ENCODE peak calls at places on chromosomes 11 and 22, in ten cellular contexts. Y is tibial nerve, J is heart right ventricle, N is HL-60, V is HFF-Myc, U is A549, C is mucosa of descending colon, H is cardiac muscle cell, K is body of pancreas, R is prostate gland. M is an unnamed sample.

GRCh38 chr11:109668973-109669634 is 247.1 kb downstream of the C11orf87 start:
- DNase-seq in Y (no peak), J (no peak), N (no peak), V (no peak), U (no peak), C (no peak), H (no peak), K (peak), R (no peak), M (no peak)

GRCh38 chr22:49163258-49163959 is 664.3 kb downstream of the BRD1 start:
- DNase-seq in Y (no peak), J (no peak), N (no peak), V (no peak), U (no peak), C (no peak), H (no peak), K (no peak), R (no peak), M (no peak)

GRCh38 chr11:134949121-134949591 is 537.1 kb upstream of the B3GAT1 start:
- DNase-seq in Y (no peak), J (no peak), N (no peak), V (peak), U (no peak), C (no peak), H (no peak), K (no peak), R (no peak), M (no peak)

GRCh38 chr22:49935561-49935960 is 17.1 kb downstream of the CRELD2 start:
- DNase-seq in Y (no peak), J (no peak), N (no peak), V (no peak), U (no peak), C (no peak), H (no peak), K (no peak), R (no peak), M (no peak)

GRCh38 chr11:96424693-96425092 is 34.9 kb downstream of the JRKL start:
- DNase-seq in Y (no peak), J (no peak), N (no peak), V (peak), U (no peak), C (no peak), H (no peak), K (no peak), R (no peak), M (no peak)

GRCh38 chr11:31810779-31811647 is at the start of gene PAX6:
- DNase-seq in Y (no peak), J (no peak), N (peak), V (no peak), U (peak), C (peak), H (peak), K (peak), R (no peak), M (no peak)

GRCh38 chr11:47437746-47438418 is 11.1 kb downstream of the RAPSN start:
- DNase-seq in Y (no peak), J (peak), N (no peak), V (no peak), U (no peak), C (no peak), H (no peak), K (peak), R (no peak), M (no peak)

GRCh38 chr22:35275580-35275979 is 18.3 kb downstream of the HMGXB4 start:
- DNase-seq in Y (no peak), J (no peak), N (no peak), V (no peak), U (no peak), C (no peak), H (no peak), K (no peak), R (no peak), M (no peak)

GRCh38 chr22:44542561-44543222 is 44.7 kb upstream of the RTL6 start:
- DNase-seq in Y (no peak), J (no peak), N (no peak), V (no peak), U (no peak), C (no peak), H (no peak), K (no peak), R (no peak), M (no peak)

GRCh38 chr11:102306048-102306575 is 11.2 kb upstream of the BIRC3 start:
- DNase-seq in Y (no peak), J (no peak), N (no peak), V (no peak), U (peak), C (peak), H (no peak), K (peak), R (peak), M (no peak)

GRCh38 chr11:33266418-33267215 is 9.4 kb downstream of the HIPK3 start:
- DNase-seq in Y (no peak), J (peak), N (peak), V (no peak), U (no peak), C (no peak), H (no peak), K (peak), R (no peak), M (no peak)

GRCh38 chr11:111910637-111911562 is 670 bp downstream of the CRYAB start:
- DNase-seq in Y (no peak), J (no peak), N (no peak), V (no peak), U (no peak), C (no peak), H (peak), K (no peak), R (no peak), M (no peak)

GRCh38 chr11:270451-271208 is 7.6 kb upstream of the NLRP6 start:
- DNase-seq in Y (no peak), J (no peak), N (no peak), V (no peak), U (no peak), C (peak), H (no peak), K (no peak), R (no peak), M (no peak)

GRCh38 chr22:48575567-48576332 is 1251.9 kb downstream of the BRD1 start:
- DNase-seq in Y (no peak), J (peak), N (no peak), V (no peak), U (no peak), C (no peak), H (no peak), K (no peak), R (no peak), M (no peak)

DNA sequence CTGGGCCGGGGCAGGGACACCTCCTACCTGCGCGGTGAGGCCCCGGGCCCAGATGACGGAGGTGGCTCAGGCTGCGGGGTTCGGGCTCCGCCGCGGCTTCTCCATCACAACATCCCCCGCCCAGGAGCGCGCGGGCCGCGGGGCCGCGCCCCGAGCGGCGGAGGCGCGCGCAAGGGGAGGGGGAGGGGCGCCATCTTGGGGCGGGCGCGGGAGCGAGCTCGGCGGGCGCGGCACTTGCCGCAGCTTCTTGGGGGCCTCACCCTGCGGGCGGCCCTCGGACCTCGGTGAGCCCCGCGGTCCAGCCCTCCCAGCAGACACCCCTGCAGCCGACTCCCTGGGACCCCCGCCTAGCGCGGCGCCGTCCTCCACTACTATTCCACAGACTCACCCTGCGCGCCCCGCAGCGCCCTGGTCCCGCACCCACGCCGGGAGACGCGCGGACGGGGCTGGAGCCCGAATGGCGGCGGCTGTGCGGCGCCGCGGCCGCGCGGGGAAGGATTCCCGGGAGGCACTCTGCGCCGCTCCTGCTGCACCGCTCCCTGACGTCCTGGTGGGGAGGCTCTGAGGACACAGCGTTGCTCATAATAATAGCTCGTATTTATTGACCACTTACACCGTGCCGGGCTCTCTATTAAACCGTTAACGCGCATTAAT is at the start of gene APBB1:
- DNase-seq in Y (peak), J (peak), N (no peak), V (no peak), U (peak), C (no peak), H (peak), K (peak), R (peak), M (no peak)
- TF ChIP-seq CTCF in Y (peak), J (no peak), N (no peak), V (no peak), U (no peak), C (no peak), H (peak), K (peak), R (no peak), M (peak)

GRCh38 chr11:92211576-92212167 is 12.9 kb upstream of the FAT3 start:
- DNase-seq in Y (no peak), J (peak), N (no peak), V (no peak), U (no peak), C (no peak), H (peak), K (peak), R (peak), M (no peak)
- TF ChIP-seq CTCF in Y (no peak), J (no peak), N (no peak), V (peak), U (peak), C (no peak), H (peak), K (peak), R (no peak), M (peak)

GRCh38 chr11:118176400-118177134 is at the start of gene SCN2B:
- DNase-seq in Y (no peak), J (no peak), N (no peak), V (no peak), U (no peak), C (no peak), H (peak), K (no peak), R (no peak), M (no peak)

GRCh38 chr11:118175031-118175531 is 1.4 kb downstream of the SCN2B start:
- DNase-seq in Y (no peak), J (no peak), N (no peak), V (no peak), U (no peak), C (no peak), H (no peak), K (no peak), R (peak), M (no peak)

GRCh38 chr11:118175600-118176399 is 639 bp downstream of the SCN2B start:
- DNase-seq in Y (no peak), J (no peak), N (no peak), V (no peak), U (no peak), C (no peak), H (no peak), K (no peak), R (no peak), M (no peak)

GRCh38 chr11:118180300-118180703 is 3.9 kb upstream of the SCN2B start:
- DNase-seq in Y (peak), J (peak), N (no peak), V (no peak), U (no peak), C (no peak), H (peak), K (peak), R (peak), M (no peak)
- TF ChIP-seq CTCF in Y (no peak), J (no peak), N (no peak), V (no peak), U (no peak), C (no peak), H (no peak), K (no peak), R (no peak), M (peak)

DNA sequence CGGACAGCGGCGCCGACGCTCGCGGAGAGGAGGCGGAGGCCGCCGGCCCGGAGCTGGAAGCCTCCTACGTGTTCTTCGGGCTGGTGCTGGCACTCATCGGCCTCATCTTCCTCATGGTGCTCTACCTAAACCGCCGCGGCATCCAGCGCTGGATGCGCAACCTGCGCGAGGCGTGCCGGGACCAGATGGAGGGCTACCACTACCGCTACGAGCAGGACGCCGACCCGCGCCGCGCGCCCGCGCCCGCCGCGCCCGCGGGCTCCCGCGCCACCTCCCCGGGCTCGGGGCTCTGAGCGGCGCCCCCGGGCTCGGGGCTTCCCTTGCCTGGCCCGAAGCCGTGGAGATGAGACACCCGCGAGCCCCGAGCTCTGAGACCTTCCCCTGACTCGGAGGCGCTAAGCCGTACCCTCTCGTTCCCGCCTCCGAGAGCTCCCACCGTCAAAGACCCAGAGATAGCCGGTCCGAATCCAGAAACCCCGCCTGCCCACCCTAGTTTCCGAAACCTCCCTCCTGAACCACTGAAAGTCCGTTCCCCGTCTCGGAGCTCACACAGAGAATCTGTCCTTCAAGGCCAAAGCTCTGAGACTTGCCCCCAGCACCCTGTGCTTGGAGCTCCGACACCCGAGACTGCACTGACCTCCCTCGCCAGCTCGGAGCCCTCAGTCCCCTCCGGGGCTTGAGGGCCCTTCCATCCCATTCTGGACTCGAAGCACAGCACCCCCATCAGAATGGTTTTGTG is 1.5 kb downstream of the TPBGL start:
- DNase-seq in Y (no peak), J (no peak), N (no peak), V (no peak), U (no peak), C (no peak), H (no peak), K (no peak), R (no peak), M (peak)
- TF ChIP-seq CTCF in Y (no peak), J (no peak), N (no peak), V (no peak), U (peak), C (no peak), H (no peak), K (peak), R (no peak), M (no peak)

GRCh38 chr11:67732045-67732787 is 57.8 kb upstream of the ALDH3B2 start:
- DNase-seq in Y (no peak), J (no peak), N (no peak), V (no peak), U (peak), C (no peak), H (peak), K (peak), R (no peak), M (no peak)
- TF ChIP-seq CTCF in Y (peak), J (no peak), N (no peak), V (peak), U (peak), C (no peak), H (peak), K (peak), R (no peak), M (peak)